ENCODE peak calls at places on chromosomes 7 and 10, in ten cellular contexts. F is pancreas, B is colonic mucosa, R is heart left ventricle, A is tibial nerve, Z is choroid plexus epithelial cell, C is WTC11, O is B cell, M is brain microvascular endothelial cell, Y is cardiac fibroblast. Q is an unnamed sample.

GRCh38 chr7:121323934-121324333 is 4.9 kb upstream of the WNT16 start:
- DNase-seq in F (no peak), B (no peak), R (no peak), A (no peak), Z (no peak), C (no peak), O (no peak), M (no peak), Y (no peak), Q (no peak)

GRCh38 chr7:88835147-88835728 is 39.7 kb upstream of the TEX47 start:
- DNase-seq in F (no peak), B (no peak), R (no peak), A (no peak), Z (peak), C (no peak), O (no peak), M (peak), Y (peak), Q (peak)

GRCh38 chr7:148398844-148399365 is 191.7 kb upstream of the C7orf33 start:
- DNase-seq in F (no peak), B (no peak), R (no peak), A (no peak), Z (no peak), C (no peak), O (no peak), M (no peak), Y (no peak), Q (no peak)

GRCh38 chr7:112487457-112487856 is 6.7 kb downstream of the LSMEM1 start:
- DNase-seq in F (no peak), B (no peak), R (no peak), A (no peak), Z (no peak), C (no peak), O (no peak), M (no peak), Y (no peak), Q (no peak)

GRCh38 chr7:158646766-158647474 is 57.7 kb downstream of the NCAPG2 start:
- DNase-seq in F (no peak), B (no peak), R (no peak), A (no peak), Z (peak), C (peak), O (no peak), M (no peak), Y (peak), Q (no peak)

GRCh38 chr10:4686644-4686996 is 139.4 kb upstream of the AKR1E2 start:
- DNase-seq in F (no peak), B (no peak), R (no peak), A (no peak), Z (peak), C (no peak), O (no peak), M (peak), Y (peak), Q (peak)

GRCh38 chr10:131174211-131174565 is 137.3 kb downstream of the TCERG1L start:
- DNase-seq in F (peak), B (no peak), R (no peak), A (no peak), Z (no peak), C (no peak), O (no peak), M (no peak), Y (no peak), Q (no peak)

GRCh38 chr10:82310839-82311238 is 435.8 kb downstream of the NRG3 start:
- DNase-seq in F (no peak), B (no peak), R (no peak), A (no peak), Z (peak), C (no peak), O (no peak), M (no peak), Y (peak), Q (no peak)

GRCh38 chr7:44461387-44461786 is 29.1 kb downstream of the NUDCD3 start:
- DNase-seq in F (no peak), B (no peak), R (no peak), A (no peak), Z (peak), C (no peak), O (no peak), M (peak), Y (peak), Q (peak)

GRCh38 chr7:32073533-32073932 is 3.3 kb upstream of the PDE1C start:
- DNase-seq in F (no peak), B (no peak), R (no peak), A (no peak), Z (no peak), C (no peak), O (no peak), M (no peak), Y (no peak), Q (peak)

GRCh38 chr7:121449304-121449703 is 53.2 kb upstream of the FAM3C start:
- DNase-seq in F (no peak), B (no peak), R (no peak), A (no peak), Z (peak), C (no peak), O (no peak), M (no peak), Y (no peak), Q (peak)

GRCh38 chr10:70575486-70575873 is 27.1 kb downstream of the PRF1 start:
- DNase-seq in F (peak), B (no peak), R (no peak), A (no peak), Z (peak), C (no peak), O (no peak), M (no peak), Y (no peak), Q (no peak)

GRCh38 chr7:1256621-1257020 is 23.9 kb downstream of the UNCX start:
- DNase-seq in F (no peak), B (no peak), R (no peak), A (no peak), Z (no peak), C (peak), O (no peak), M (no peak), Y (no peak), Q (no peak)

GRCh38 chr7:157273208-157274202 is 63.3 kb upstream of the DNAJB6 start:
- DNase-seq in F (peak), B (peak), R (peak), A (peak), Z (peak), C (peak), O (peak), M (peak), Y (peak), Q (peak)

GRCh38 chr10:21230219-21230618 is 295.3 kb downstream of the SKIDA1 start:
- DNase-seq in F (no peak), B (no peak), R (no peak), A (no peak), Z (no peak), C (no peak), O (no peak), M (no peak), Y (no peak), Q (no peak)

GRCh38 chr7:156640949-156641485 is 443 bp downstream of the RNF32 start:
- DNase-seq in F (no peak), B (peak), R (no peak), A (no peak), Z (peak), C (no peak), O (no peak), M (peak), Y (peak), Q (peak)

GRCh38 chr7:47520408-47520807 is 61.5 kb downstream of the TNS3 start:
- DNase-seq in F (peak), B (peak), R (peak), A (peak), Z (peak), C (no peak), O (no peak), M (peak), Y (peak), Q (peak)

GRCh38 chr10:126387041-126387908 is 1.0 kb downstream of the ADAM12 start:
- DNase-seq in F (peak), B (peak), R (peak), A (no peak), Z (peak), C (peak), O (peak), M (peak), Y (peak), Q (peak)

GRCh38 chr7:81604075-81604807 is 165.6 kb downstream of the HGF start:
- DNase-seq in F (no peak), B (no peak), R (no peak), A (no peak), Z (peak), C (no peak), O (no peak), M (peak), Y (peak), Q (no peak)

GRCh38 chr10:31602541-31603244 is 283.7 kb downstream of the ZEB1 start:
- DNase-seq in F (peak), B (peak), R (peak), A (peak), Z (peak), C (peak), O (peak), M (peak), Y (peak), Q (peak)

GRCh38 chr7:72925546-72926120 is 738 bp downstream of the POM121 start:
- DNase-seq in F (no peak), B (no peak), R (no peak), A (no peak), Z (peak), C (no peak), O (no peak), M (no peak), Y (peak), Q (peak)

GRCh38 chr10:125768217-125768616 is 7.4 kb downstream of the MMP21 start:
- DNase-seq in F (no peak), B (no peak), R (no peak), A (no peak), Z (peak), C (no peak), O (no peak), M (no peak), Y (peak), Q (peak)

GRCh38 chr7:49488573-49488972 is 284.9 kb upstream of the VWC2 start:
- DNase-seq in F (no peak), B (no peak), R (no peak), A (no peak), Z (no peak), C (no peak), O (no peak), M (no peak), Y (no peak), Q (no peak)

GRCh38 chr10:88343761-88344484 is 239.2 kb downstream of the RNLS start:
- DNase-seq in F (no peak), B (no peak), R (no peak), A (no peak), Z (no peak), C (no peak), O (no peak), M (no peak), Y (peak), Q (peak)

GRCh38 chr10:5684971-5685763 is 529 bp downstream of the TASOR2 start:
- DNase-seq in F (peak), B (peak), R (peak), A (peak), Z (peak), C (peak), O (peak), M (peak), Y (peak), Q (peak)

GRCh38 chr7:147941316-147941715 is 649.2 kb upstream of the C7orf33 start:
- DNase-seq in F (no peak), B (no peak), R (no peak), A (no peak), Z (no peak), C (no peak), O (no peak), M (no peak), Y (no peak), Q (no peak)

GRCh38 chr7:115038158-115038557 is 116.3 kb downstream of the MDFIC start:
- DNase-seq in F (no peak), B (no peak), R (no peak), A (no peak), Z (no peak), C (no peak), O (no peak), M (no peak), Y (no peak), Q (no peak)

GRCh38 chr7:36279251-36279925 is 110.3 kb upstream of the ANLN start:
- DNase-seq in F (no peak), B (no peak), R (no peak), A (no peak), Z (no peak), C (no peak), O (no peak), M (no peak), Y (no peak), Q (no peak)

GRCh38 chr10:33441561-33441960 is 107.1 kb upstream of the NRP1 start:
- DNase-seq in F (no peak), B (no peak), R (no peak), A (no peak), Z (no peak), C (no peak), O (no peak), M (no peak), Y (peak), Q (no peak)

GRCh38 chr10:1620803-1621202 is 116.5 kb downstream of the ADARB2 start:
- DNase-seq in F (no peak), B (no peak), R (no peak), A (no peak), Z (no peak), C (no peak), O (no peak), M (no peak), Y (no peak), Q (no peak)

GRCh38 chr7:95687759-95688343 is 84.5 kb upstream of the DYNC1I1 start:
- DNase-seq in F (no peak), B (no peak), R (no peak), A (no peak), Z (peak), C (no peak), O (no peak), M (peak), Y (peak), Q (peak)

GRCh38 chr10:124142960-124143359 is 49.6 kb upstream of the CHST15 start:
- DNase-seq in F (no peak), B (no peak), R (no peak), A (no peak), Z (no peak), C (no peak), O (no peak), M (no peak), Y (no peak), Q (no peak)

GRCh38 chr10:84225424-84226173 is at the start of gene LRIT2:
- DNase-seq in F (no peak), B (no peak), R (no peak), A (no peak), Z (no peak), C (no peak), O (no peak), M (no peak), Y (no peak), Q (no peak)

GRCh38 chr10:87058171-87058570 is 36.5 kb downstream of the GLUD1 start:
- DNase-seq in F (no peak), B (no peak), R (no peak), A (no peak), Z (peak), C (no peak), O (no peak), M (no peak), Y (no peak), Q (no peak)

GRCh38 chr7:30168800-30169584 is 34.2 kb downstream of the MTURN start:
- DNase-seq in F (no peak), B (no peak), R (no peak), A (no peak), Z (peak), C (no peak), O (no peak), M (peak), Y (peak), Q (peak)

GRCh38 chr7:767941-768729 is 41.1 kb upstream of the PRKAR1B start:
- DNase-seq in F (no peak), B (no peak), R (peak), A (no peak), Z (peak), C (no peak), O (no peak), M (peak), Y (no peak), Q (peak)

GRCh38 chr7:133310232-133310852 is 57.5 kb downstream of the EXOC4 start:
- DNase-seq in F (no peak), B (no peak), R (peak), A (no peak), Z (peak), C (no peak), O (no peak), M (peak), Y (peak), Q (no peak)

GRCh38 chr10:72886596-72887522 is 6.7 kb upstream of the OIT3 start:
- DNase-seq in F (no peak), B (no peak), R (no peak), A (no peak), Z (no peak), C (no peak), O (no peak), M (no peak), Y (peak), Q (no peak)

GRCh38 chr7:7911756-7912155 is 56.8 kb upstream of the GLCCI1 start:
- DNase-seq in F (no peak), B (no peak), R (no peak), A (no peak), Z (no peak), C (no peak), O (no peak), M (no peak), Y (no peak), Q (no peak)

GRCh38 chr7:154509192-154509591 is 457.0 kb downstream of the DPP6 start:
- DNase-seq in F (no peak), B (no peak), R (no peak), A (no peak), Z (no peak), C (no peak), O (no peak), M (no peak), Y (no peak), Q (no peak)

GRCh38 chr7:154512121-154512621 is 460.0 kb downstream of the DPP6 start:
- DNase-seq in F (no peak), B (no peak), R (no peak), A (no peak), Z (no peak), C (no peak), O (no peak), M (no peak), Y (no peak), Q (no peak)
- TF ChIP-seq CTCF in F (no peak), B (no peak), R (no peak), A (no peak), Z (no peak), C (no peak), O (no peak), M (no peak), Y (no peak), Q (no peak)

GRCh38 chr7:100040575-100040974 is 9.0 kb upstream of the ZSCAN21 start:
- DNase-seq in F (no peak), B (no peak), R (no peak), A (no peak), Z (no peak), C (no peak), O (no peak), M (no peak), Y (no peak), Q (no peak)
- TF ChIP-seq CTCF in F (no peak), B (no peak), R (no peak), A (no peak), Z (no peak), C (no peak), O (no peak), M (no peak), Y (no peak), Q (no peak)

DNA sequence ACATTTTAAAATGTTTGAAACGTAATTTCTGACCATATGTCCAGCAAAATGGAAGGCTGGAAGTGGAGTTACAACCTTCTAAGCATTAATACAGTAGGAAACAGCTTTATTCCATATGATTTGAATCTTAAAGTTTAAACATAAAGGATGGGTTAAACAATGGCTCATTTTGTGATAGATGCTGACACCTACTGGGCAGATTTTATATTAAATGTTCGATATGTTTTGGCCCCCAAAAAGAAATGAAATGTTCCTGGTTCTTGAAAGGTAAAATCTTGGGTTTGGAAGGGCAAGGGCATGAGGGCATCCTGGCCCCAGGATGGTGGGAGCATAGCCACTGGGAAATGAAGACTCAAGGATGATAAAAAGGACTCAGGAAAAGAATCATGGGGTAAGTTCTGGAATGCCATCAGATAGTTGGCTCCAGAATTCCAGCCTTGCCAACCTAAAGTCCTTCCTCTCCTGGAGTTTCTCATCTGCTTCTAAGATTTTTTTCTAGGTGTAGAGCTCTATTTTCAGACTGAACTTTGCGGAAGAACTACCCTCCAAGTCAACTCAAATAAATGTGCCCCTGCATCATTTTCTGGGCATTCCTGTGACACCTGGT is 34.6 kb upstream of the SLC35G1 start:
- DNase-seq in F (no peak), B (no peak), R (no peak), A (no peak), Z (peak), C (no peak), O (no peak), M (no peak), Y (peak), Q (no peak)
- TF ChIP-seq CTCF in F (no peak), B (peak), R (no peak), A (peak), Z (peak), C (peak), O (peak), M (peak), Y (peak), Q (peak)

DNA sequence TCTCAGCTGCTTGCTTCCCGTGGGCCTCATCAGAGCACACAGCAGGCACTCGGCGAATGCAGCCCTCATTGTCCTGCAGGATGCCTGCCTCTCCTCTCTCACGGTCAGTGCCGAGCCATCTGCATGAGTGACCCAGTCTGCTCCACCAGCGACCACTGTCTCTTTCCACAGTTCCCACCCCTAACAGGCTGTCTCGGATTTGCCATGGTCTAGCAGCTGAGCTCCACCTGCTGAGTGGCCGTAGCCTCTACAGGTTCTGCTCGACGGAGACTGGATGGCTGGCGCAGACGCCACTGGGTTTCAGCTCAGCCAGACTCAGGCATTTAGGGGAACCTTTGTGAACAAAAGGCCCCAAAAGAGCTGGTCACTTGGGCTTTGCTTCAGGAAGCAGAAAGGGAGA is 209.4 kb upstream of the FOXK1 start:
- DNase-seq in F (no peak), B (no peak), R (no peak), A (no peak), Z (no peak), C (peak), O (no peak), M (no peak), Y (no peak), Q (no peak)
- TF ChIP-seq CTCF in F (no peak), B (no peak), R (no peak), A (no peak), Z (no peak), C (no peak), O (no peak), M (no peak), Y (no peak), Q (no peak)

Q was measured in AG10803.